ENCODE peak calls at places on chromosomes 6 and 20, in ten cellular contexts. W is GM23338, F is BE2C, K is heart left ventricle, U is A673, A is IMR-90, J is WERI-Rb-1, C is pancreas, L is uterus, I is left ventricle myocardium inferior. Z is an unnamed sample.

GRCh38 chr6:20334334-20334733 is 67.3 kb upstream of the E2F3 start:
- DNase-seq in J (no peak), F (peak; percentile 81), I (no peak), U (peak; percentile 13), K (peak; percentile 62), W (peak; percentile 36), C (no peak), L (no peak), A (no peak), Z (no peak)

GRCh38 chr20:35617397-35618031 is 1.9 kb downstream of the SPAG4 start:
- DNase-seq in A (peak; percentile 53), K (peak; percentile 73), L (peak; percentile 64), C (peak; percentile 86), I (peak; percentile 58), F (peak; percentile 75), U (peak; percentile 47), J (peak; percentile 62), W (peak; percentile 88), Z (peak; percentile 68)

GRCh38 chr6:87198496-87198895 is 43.1 kb downstream of the ZNF292 start:
- DNase-seq in C (no peak), U (no peak), L (no peak), A (peak; percentile 73), I (no peak), W (no peak), K (no peak), F (no peak), J (no peak), Z (no peak)

GRCh38 chr20:460707-461106 is 1.6 kb downstream of the TBC1D20 start:
- DNase-seq in U (no peak), F (no peak), K (no peak), C (no peak), L (no peak), A (no peak), W (no peak), I (no peak), J (no peak), Z (no peak)

GRCh38 chr6:85405175-85405852 is 44.6 kb upstream of the NT5E start:
- DNase-seq in U (no peak), A (peak; percentile 55), F (no peak), L (no peak), J (no peak), K (no peak), W (no peak), I (no peak), C (no peak), Z (no peak)

GRCh38 chr20:23047001-23047737 is 2.3 kb downstream of the THBD start:
- DNase-seq in C (no peak), A (no peak), I (no peak), K (no peak), F (no peak), W (no peak), J (no peak), L (no peak), U (no peak), Z (peak; percentile 66)

GRCh38 chr20:4985658-4986057 is 15.7 kb downstream of the SLC23A2 start:
- DNase-seq in I (no peak), U (peak; percentile 18), J (no peak), C (no peak), L (no peak), A (peak; percentile 33), K (no peak), F (no peak), W (no peak), Z (no peak)

GRCh38 chr20:24573557-24573956 is 104.1 kb downstream of the SYNDIG1 start:
- DNase-seq in K (no peak), U (no peak), I (no peak), C (no peak), A (no peak), W (no peak), F (no peak), L (no peak), J (no peak), Z (no peak)

GRCh38 chr6:33018904-33019303 is 9.5 kb upstream of the HLA-DOA start:
- DNase-seq in I (peak; percentile 49), C (no peak), W (peak; percentile 6), L (no peak), U (no peak), K (peak; percentile 69), A (peak; percentile 47), J (no peak), F (no peak), Z (peak; percentile 21)

GRCh38 chr6:126811307-126811706 is 307.2 kb upstream of the RSPO3 start:
- DNase-seq in I (no peak), L (peak; percentile 22), K (no peak), W (no peak), C (no peak), F (no peak), A (peak; percentile 52), U (no peak), J (no peak), Z (no peak)

GRCh38 chr6:52531396-52531795 is 45.5 kb downstream of the TRAM2 start:
- DNase-seq in W (no peak), K (no peak), F (no peak), C (no peak), I (no peak), U (no peak), J (no peak), A (no peak), L (no peak), Z (no peak)

GRCh38 chr20:14712302-14712739 is 374.9 kb upstream of the FLRT3 start:
- DNase-seq in K (no peak), C (no peak), A (peak; percentile 67), U (no peak), L (no peak), W (peak; percentile 19), I (no peak), J (no peak), F (no peak), Z (peak; percentile 100)

GRCh38 chr6:15602144-15602543 is 60.7 kb downstream of the DTNBP1 start:
- DNase-seq in C (no peak), L (no peak), U (no peak), F (peak; percentile 21), K (no peak), I (peak; percentile 22), J (no peak), A (no peak), W (no peak), Z (no peak)

GRCh38 chr6:45663181-45664180 is 285.7 kb upstream of the SUPT3H start:
- DNase-seq in I (peak; percentile 17), U (no peak), J (peak; percentile 80), K (no peak), C (no peak), W (peak; percentile 80), A (no peak), L (no peak), F (no peak), Z (no peak)

GRCh38 chr20:34083137-34083536 is 28.9 kb downstream of the EIF2S2 start:
- DNase-seq in J (no peak), F (peak; percentile 57), I (peak; percentile 81), C (peak; percentile 83), W (peak; percentile 17), A (peak; percentile 86), K (peak; percentile 90), L (peak; percentile 44), U (peak; percentile 35), Z (peak; percentile 92)

GRCh38 chr6:241331-241865 is 50.9 kb upstream of the DUSP22 start:
- DNase-seq in K (no peak), C (no peak), L (no peak), J (no peak), W (no peak), A (no peak), U (no peak), F (no peak), I (no peak), Z (no peak)
- TF ChIP-seq CTCF in K (no peak), C (no peak), L (no peak), J (no peak), W (no peak), A (no peak), U (no peak), F (no peak), I (no peak), Z (no peak)

GRCh38 chr20:50130346-50130703 is 17.4 kb upstream of the UBE2V1 start:
- DNase-seq in U (no peak), F (no peak), C (no peak), W (no peak), I (no peak), J (no peak), K (no peak), A (peak; percentile 33), L (no peak), Z (no peak)

GRCh38 chr20:50133474-50134217 is 19.9 kb downstream of the PEDS1 start:
- DNase-seq in A (no peak), W (no peak), I (no peak), L (no peak), K (peak; percentile 51), J (no peak), F (no peak), C (no peak), U (no peak), Z (no peak)

GRCh38 chr20:50130995-50131394 is 18.0 kb upstream of the UBE2V1 start:
- DNase-seq in A (peak; percentile 53), W (no peak), J (no peak), C (no peak), F (no peak), I (no peak), L (peak; percentile 43), U (no peak), K (peak; percentile 86), Z (no peak)

GRCh38 chr20:50129662-50130345 is 16.9 kb upstream of the UBE2V1 start:
- DNase-seq in F (peak; percentile 37), K (no peak), A (peak; percentile 27), C (no peak), I (no peak), W (no peak), L (no peak), U (no peak), J (no peak), Z (no peak)

DNA sequence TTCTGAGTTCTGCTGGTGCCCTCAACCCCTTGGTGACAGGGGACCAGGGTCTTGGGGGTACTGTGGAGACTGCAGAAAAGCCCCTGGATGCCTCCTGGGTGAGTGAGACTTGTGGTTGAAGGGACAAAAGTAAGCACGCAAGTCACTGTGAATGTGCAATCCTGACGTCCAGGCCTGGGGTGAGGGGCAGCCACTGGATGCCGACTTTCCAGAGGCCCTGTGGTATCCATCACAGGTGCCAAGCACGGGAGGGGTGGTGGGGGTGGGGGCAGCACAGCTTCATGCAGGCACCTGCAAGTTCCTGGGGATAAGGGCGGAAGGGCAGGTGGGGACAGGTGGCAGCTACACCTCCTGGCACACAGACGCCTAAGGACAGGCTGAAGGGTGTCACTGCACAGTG is 20.1 kb upstream of the UBE2V1 start:
- DNase-seq in I (no peak), C (no peak), J (no peak), F (no peak), U (no peak), W (no peak), L (no peak), K (no peak), A (no peak), Z (no peak)
- H3K36me3 ChIP-seq in I (peaks cover 28% of the 10 kb centered on the region), C (no peaks in the 10 kb centered on the region), J (peaks cover 33% of the 10 kb centered on the region), F (peaks cover 52% of the 10 kb centered on the region), U (peaks cover 29% of the 10 kb centered on the region), W (no peaks in the 10 kb centered on the region), L (no peaks in the 10 kb centered on the region), K (peaks cover 48% of the 10 kb centered on the region), A (peaks cover 46% of the 10 kb centered on the region), Z (peaks cover 50% of the 10 kb centered on the region)

GRCh38 chr6:130293800-130294199 is 71.0 kb upstream of the SAMD3 start:
- DNase-seq in K (no peak), J (peak; percentile 56), C (no peak), F (no peak), U (peak; percentile 61), I (no peak), L (no peak), A (peak; percentile 77), W (peak; percentile 84), Z (peak; percentile 57)
- TF ChIP-seq CTCF in K (no peak), J (peak; percentile 75), C (no peak), F (peak; percentile 19), U (peak; percentile 70), I (peak; percentile 20), L (no peak), A (peak; percentile 68), W (peak; percentile 74), Z (peak; percentile 71)

GRCh38 chr20:51002633-51003032 is 20.3 kb downstream of the KCNG1 start:
- DNase-seq in U (no peak), C (no peak), F (no peak), K (no peak), A (no peak), I (no peak), L (no peak), J (no peak), W (no peak), Z (no peak)
- H3K36me3 ChIP-seq in U (peaks cover 7% of the 10 kb centered on the region), C (no peaks in the 10 kb centered on the region), F (no peaks in the 10 kb centered on the region), K (no peaks in the 10 kb centered on the region), A (peaks cover 20% of the 10 kb centered on the region), I (no peaks in the 10 kb centered on the region), L (no peaks in the 10 kb centered on the region), J (no peaks in the 10 kb centered on the region), W (no peaks in the 10 kb centered on the region), Z (no peaks in the 10 kb centered on the region)